ENCODE peak calls at places on chromosome 3, in four cellular contexts. K is tibial artery; L is B cell; M is CD4-positive, alpha-beta T cell. P is an unnamed sample.

GRCh38 chr3:115077501-115078250 is 69.4 kb downstream of the ZBTB20 start:
- DNase-seq in K (no peak), L (no peak), M (no peak), P (no peak)

GRCh38 chr3:71754610-71755253 is 1.1 kb downstream of the GPR27 start:
- DNase-seq in K (no peak), L (no peak), M (no peak), P (no peak)

GRCh38 chr3:127768346-127769008 is 53.8 kb downstream of the MGLL start:
- DNase-seq in K (no peak), L (no peak), M (no peak), P (no peak)

GRCh38 chr3:71355862-71356261 is 227.7 kb downstream of the FOXP1 start:
- DNase-seq in K (no peak), L (no peak), M (no peak), P (no peak)

GRCh38 chr3:190182418-190183043 is 61.8 kb upstream of the P3H2 start:
- DNase-seq in K (no peak), L (no peak), M (no peak), P (no peak)

GRCh38 chr3:21599890-21600289 is 151.1 kb downstream of the ZNF385D start:
- DNase-seq in K (no peak), L (no peak), M (no peak), P (no peak)

GRCh38 chr3:114411811-114412803 is 118.3 kb downstream of the TIGIT start:
- DNase-seq in K (no peak), L (no peak), M (no peak), P (no peak)

GRCh38 chr3:16897254-16897926 is 12.6 kb downstream of the PLCL2 start:
- DNase-seq in K (no peak), L (peak; percentile 56), M (no peak), P (no peak)

GRCh38 chr3:138947303-138948121 is 495 bp downstream of the FOXL2NB start:
- DNase-seq in K (no peak), L (no peak), M (no peak), P (no peak)

GRCh38 chr3:134419214-134419965 is 45.1 kb upstream of the AMOTL2 start:
- DNase-seq in K (no peak), L (no peak), M (no peak), P (peak; percentile 26)

GRCh38 chr3:142151828-142152227 is 2.5 kb upstream of the TFDP2 start:
- DNase-seq in K (no peak), L (no peak), M (no peak), P (no peak)

GRCh38 chr3:175146258-175146657 is 287.1 kb downstream of the NAALADL2 start:
- DNase-seq in K (no peak), L (no peak), M (no peak), P (no peak)

GRCh38 chr3:186653984-186654383 is 11.8 kb upstream of the HRG start:
- DNase-seq in K (no peak), L (no peak), M (no peak), P (no peak)
- TF ChIP-seq CTCF in K (no peak), L (no peak), M (no peak), P (peak; percentile 17)

GRCh38 chr3:10770981-10771380 is 45.0 kb upstream of the SLC6A11 start:
- DNase-seq in K (no peak), L (no peak), M (no peak), P (no peak)

GRCh38 chr3:10770547-10770946 is 45.5 kb upstream of the SLC6A11 start:
- DNase-seq in K (no peak), L (no peak), M (no peak), P (no peak)

GRCh38 chr3:10771486-10772225 is 44.4 kb upstream of the SLC6A11 start:
- DNase-seq in K (no peak), L (no peak), M (no peak), P (no peak)

GRCh38 chr3:10774129-10774670 is 41.8 kb upstream of the SLC6A11 start:
- DNase-seq in K (no peak), L (no peak), M (no peak), P (no peak)

DNA sequence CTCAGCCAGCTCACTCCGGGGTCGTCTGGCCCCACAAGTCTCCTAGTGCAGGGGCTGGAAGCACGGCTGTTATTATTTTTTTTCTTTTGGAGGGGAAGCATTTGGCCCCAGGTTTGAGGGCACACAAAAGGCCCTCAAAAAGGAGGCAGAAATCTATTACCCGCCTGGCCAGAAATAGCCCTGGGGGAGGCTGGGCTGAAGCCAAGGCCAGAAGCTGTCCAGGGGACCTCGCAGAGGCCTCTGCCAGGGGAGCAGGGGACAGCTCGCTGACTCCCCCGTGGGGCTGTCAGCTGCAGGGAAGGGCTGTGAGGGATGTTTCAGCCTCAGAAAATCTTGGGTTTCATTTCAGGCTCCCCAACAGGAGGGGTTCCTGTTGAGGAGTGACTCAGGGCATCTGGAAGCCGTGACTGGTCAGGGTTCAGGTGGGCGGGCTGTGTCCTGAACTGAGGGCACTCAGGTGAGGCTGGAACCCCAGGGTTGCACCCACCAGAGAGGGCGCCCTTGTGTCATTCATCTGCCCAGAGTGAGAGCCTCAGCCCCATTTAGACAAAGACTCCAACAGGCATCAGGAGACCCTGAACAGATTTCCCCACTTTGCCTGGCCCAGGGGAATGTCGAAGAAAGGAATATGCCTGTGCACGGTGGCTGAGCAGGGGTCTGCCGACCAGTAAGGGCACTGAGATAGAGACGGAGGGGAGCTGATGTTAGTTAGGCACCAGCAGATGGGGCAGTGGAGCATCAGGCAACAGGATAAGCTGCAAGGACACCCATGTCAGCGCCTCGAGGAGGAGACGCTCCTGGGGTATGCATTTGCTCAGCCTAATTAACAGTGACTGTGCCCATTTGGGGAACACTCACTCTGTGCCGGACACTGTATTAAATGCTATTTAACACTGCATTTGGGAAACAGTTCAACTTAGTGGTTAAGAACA is 43.5 kb upstream of the SLC6A11 start:
- DNase-seq in K (no peak), L (no peak), M (no peak), P (no peak)
- TF ChIP-seq CTCF in K (no peak), L (no peak), M (no peak), P (no peak)

GRCh38 chr3:128845119-128845518 is 34.3 kb upstream of the ACAD9 start:
- DNase-seq in K (no peak), L (no peak), M (no peak), P (no peak)
- TF ChIP-seq CTCF in K (no peak), L (no peak), M (no peak), P (peak; percentile 35)

DNA sequence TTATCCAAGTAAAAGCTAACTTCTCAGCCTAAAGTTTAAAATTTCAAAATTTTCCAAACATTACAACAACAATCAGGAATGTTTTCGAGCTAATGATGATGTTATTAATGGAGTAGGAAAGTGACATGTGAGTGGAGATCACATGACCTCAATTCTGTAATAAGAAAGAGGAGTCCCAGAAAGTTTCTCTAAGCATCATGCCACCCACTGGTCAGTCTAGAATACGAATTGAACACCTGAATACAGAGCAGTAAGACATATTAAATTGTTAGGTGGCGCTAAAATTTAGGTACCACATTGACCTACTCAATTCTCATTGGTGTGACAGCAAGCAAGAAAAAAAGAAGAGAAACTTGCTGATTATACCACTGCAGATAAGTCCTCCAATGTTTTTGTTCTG is 163.9 kb downstream of the DCLK3 start:
- DNase-seq in K (no peak), L (no peak), M (no peak), P (no peak)
- TF ChIP-seq CTCF in K (no peak), L (no peak), M (no peak), P (no peak)

P was measured in progenitor cell of endocrine pancreas.